ENCODE peak calls at places on chromosomes 4 and X, in five cellular contexts. One of them, this sample, is unnamed.

GRCh38 chr4:165874072-165874798 is 1.2 kb downstream of the TLL1 start:
- DNase-seq in BE2C: no peak
- DNase-seq in colonic mucosa: no peak
- DNase-seq in progenitor cell of endocrine pancreas: no peak
- DNase-seq in kidney epithelial cell: no peak
- DNase-seq in this sample: no peak

GRCh38 chrX:66863721-66864120 is 224.8 kb upstream of the EDA2R start:
- DNase-seq in BE2C: no peak
- DNase-seq in colonic mucosa: peak; percentile 19
- DNase-seq in progenitor cell of endocrine pancreas: no peak
- DNase-seq in kidney epithelial cell: no peak
- DNase-seq in this sample: no peak

GRCh38 chrX:135497736-135498135 is 22.7 kb upstream of the INTS6L start:
- DNase-seq in BE2C: peak; percentile 8
- DNase-seq in colonic mucosa: no peak
- DNase-seq in progenitor cell of endocrine pancreas: no peak
- DNase-seq in kidney epithelial cell: no peak
- DNase-seq in this sample: no peak

GRCh38 chr4:108738307-108738706 is 24.5 kb downstream of the ETNPPL start:
- DNase-seq in BE2C: no peak
- DNase-seq in colonic mucosa: no peak
- DNase-seq in progenitor cell of endocrine pancreas: no peak
- DNase-seq in kidney epithelial cell: no peak
- DNase-seq in this sample: no peak

GRCh38 chr4:87375719-87376291 is 15.2 kb downstream of the HSD17B11 start:
- DNase-seq in BE2C: no peak
- DNase-seq in colonic mucosa: peak; percentile 49
- DNase-seq in progenitor cell of endocrine pancreas: no peak
- DNase-seq in kidney epithelial cell: peak; percentile 25
- DNase-seq in this sample: no peak

GRCh38 chr4:55018978-55019377 is 106.4 kb downstream of the KDR start:
- DNase-seq in BE2C: no peak
- DNase-seq in colonic mucosa: no peak
- DNase-seq in progenitor cell of endocrine pancreas: no peak
- DNase-seq in kidney epithelial cell: no peak
- DNase-seq in this sample: no peak

GRCh38 chr4:54439831-54440243 is 210.7 kb downstream of the PDGFRA start:
- DNase-seq in BE2C: peak; percentile 22
- DNase-seq in colonic mucosa: peak; percentile 20
- DNase-seq in progenitor cell of endocrine pancreas: no peak
- DNase-seq in kidney epithelial cell: no peak
- DNase-seq in this sample: no peak

GRCh38 chr4:5192271-5192670 is 141.0 kb downstream of the STK32B start:
- DNase-seq in BE2C: no peak
- DNase-seq in colonic mucosa: no peak
- DNase-seq in progenitor cell of endocrine pancreas: no peak
- DNase-seq in kidney epithelial cell: no peak
- DNase-seq in this sample: no peak

GRCh38 chrX:40617566-40617965 is 5.7 kb upstream of the MPC1L start:
- DNase-seq in BE2C: no peak
- DNase-seq in colonic mucosa: no peak
- DNase-seq in progenitor cell of endocrine pancreas: no peak
- DNase-seq in kidney epithelial cell: no peak
- DNase-seq in this sample: no peak

GRCh38 chrX:107450823-107451509 is 1.5 kb downstream of the FRMPD3 start:
- DNase-seq in BE2C: peak; percentile 10
- DNase-seq in colonic mucosa: no peak
- DNase-seq in progenitor cell of endocrine pancreas: no peak
- DNase-seq in kidney epithelial cell: no peak
- DNase-seq in this sample: no peak

GRCh38 chr4:113636438-113636818 is 125.1 kb downstream of the CAMK2D start:
- DNase-seq in BE2C: no peak
- DNase-seq in colonic mucosa: no peak
- DNase-seq in progenitor cell of endocrine pancreas: no peak
- DNase-seq in kidney epithelial cell: no peak
- DNase-seq in this sample: no peak

GRCh38 chr4:6641164-6641970 is 882 bp downstream of the MRFAP1 start:
- DNase-seq in BE2C: peak; percentile 39
- DNase-seq in colonic mucosa: peak; percentile 61
- DNase-seq in progenitor cell of endocrine pancreas: no peak
- DNase-seq in kidney epithelial cell: no peak
- DNase-seq in this sample: no peak

GRCh38 chr4:41209187-41209586 is 5.2 kb downstream of the APBB2 start:
- DNase-seq in BE2C: no peak
- DNase-seq in colonic mucosa: peak; percentile 71
- DNase-seq in progenitor cell of endocrine pancreas: no peak
- DNase-seq in kidney epithelial cell: no peak
- DNase-seq in this sample: no peak

GRCh38 chrX:27728291-27728690 is 79.5 kb upstream of the MAGEB10 start:
- DNase-seq in BE2C: no peak
- DNase-seq in colonic mucosa: no peak
- DNase-seq in progenitor cell of endocrine pancreas: no peak
- DNase-seq in kidney epithelial cell: peak; percentile 4
- DNase-seq in this sample: no peak

GRCh38 chr4:20386001-20386740 is 134.5 kb downstream of the SLIT2 start:
- DNase-seq in BE2C: no peak
- DNase-seq in colonic mucosa: no peak
- DNase-seq in progenitor cell of endocrine pancreas: no peak
- DNase-seq in kidney epithelial cell: no peak
- DNase-seq in this sample: no peak

GRCh38 chr4:176794651-176795050 is 1.9 kb upstream of the VEGFC start:
- DNase-seq in BE2C: no peak
- DNase-seq in colonic mucosa: no peak
- DNase-seq in progenitor cell of endocrine pancreas: no peak
- DNase-seq in kidney epithelial cell: no peak
- DNase-seq in this sample: no peak

GRCh38 chr4:2281575-2282343 is 19.9 kb upstream of the MXD4 start:
- DNase-seq in BE2C: no peak
- DNase-seq in colonic mucosa: no peak
- DNase-seq in progenitor cell of endocrine pancreas: no peak
- DNase-seq in kidney epithelial cell: no peak
- DNase-seq in this sample: no peak

GRCh38 chrX:100924370-100924769 is 4.3 kb downstream of the XKRX start:
- DNase-seq in BE2C: no peak
- DNase-seq in colonic mucosa: no peak
- DNase-seq in progenitor cell of endocrine pancreas: no peak
- DNase-seq in kidney epithelial cell: no peak
- DNase-seq in this sample: no peak

GRCh38 chrX:15853586-15854079 is 980 bp downstream of the AP1S2 start:
- DNase-seq in BE2C: no peak
- DNase-seq in colonic mucosa: no peak
- DNase-seq in progenitor cell of endocrine pancreas: no peak
- DNase-seq in kidney epithelial cell: no peak
- DNase-seq in this sample: no peak

GRCh38 chr4:121256346-121256745 is 92.2 kb upstream of the TNIP3 start:
- DNase-seq in BE2C: no peak
- DNase-seq in colonic mucosa: no peak
- DNase-seq in progenitor cell of endocrine pancreas: no peak
- DNase-seq in kidney epithelial cell: peak; percentile 66
- DNase-seq in this sample: no peak

GRCh38 chr4:169231647-169232262 is 39.0 kb downstream of the SH3RF1 start:
- DNase-seq in BE2C: no peak
- DNase-seq in colonic mucosa: no peak
- DNase-seq in progenitor cell of endocrine pancreas: no peak
- DNase-seq in kidney epithelial cell: no peak
- DNase-seq in this sample: no peak

GRCh38 chrX:81174286-81174685 is 27.4 kb downstream of the HMGN5 start:
- DNase-seq in BE2C: no peak
- DNase-seq in colonic mucosa: no peak
- DNase-seq in progenitor cell of endocrine pancreas: no peak
- DNase-seq in kidney epithelial cell: no peak
- DNase-seq in this sample: no peak

GRCh38 chr4:88526221-88526815 is 2.7 kb upstream of the PYURF start:
- DNase-seq in BE2C: no peak
- DNase-seq in colonic mucosa: no peak
- DNase-seq in progenitor cell of endocrine pancreas: no peak
- DNase-seq in kidney epithelial cell: no peak
- DNase-seq in this sample: no peak

GRCh38 chrX:106716004-106716403 is 10.5 kb upstream of the RNF128 start:
- DNase-seq in BE2C: no peak
- DNase-seq in colonic mucosa: no peak
- DNase-seq in progenitor cell of endocrine pancreas: no peak
- DNase-seq in kidney epithelial cell: no peak
- DNase-seq in this sample: no peak

GRCh38 chrX:9164086-9164485 is 130.2 kb upstream of the FAM9B start:
- DNase-seq in BE2C: no peak
- DNase-seq in colonic mucosa: no peak
- DNase-seq in progenitor cell of endocrine pancreas: no peak
- DNase-seq in kidney epithelial cell: no peak
- DNase-seq in this sample: no peak

GRCh38 chr4:54800831-54801530 is 143.2 kb downstream of the KIT start:
- DNase-seq in BE2C: no peak
- DNase-seq in colonic mucosa: no peak
- DNase-seq in progenitor cell of endocrine pancreas: no peak
- DNase-seq in kidney epithelial cell: no peak
- DNase-seq in this sample: no peak

GRCh38 chr4:181647396-181648107 is 595.6 kb upstream of the TENM3 start:
- DNase-seq in BE2C: no peak
- DNase-seq in colonic mucosa: no peak
- DNase-seq in progenitor cell of endocrine pancreas: no peak
- DNase-seq in kidney epithelial cell: no peak
- DNase-seq in this sample: no peak

GRCh38 chrX:21374163-21374993 is at the start of gene CNKSR2:
- DNase-seq in BE2C: peak; percentile 89
- DNase-seq in colonic mucosa: no peak
- DNase-seq in progenitor cell of endocrine pancreas: peak; percentile 94
- DNase-seq in kidney epithelial cell: no peak
- DNase-seq in this sample: no peak

GRCh38 chr4:155208258-155209054 is at the start of gene NPY2R:
- DNase-seq in BE2C: peak; percentile 90
- DNase-seq in colonic mucosa: no peak
- DNase-seq in progenitor cell of endocrine pancreas: peak; percentile 58
- DNase-seq in kidney epithelial cell: no peak
- DNase-seq in this sample: peak; percentile 84

GRCh38 chr4:93182722-93183121 is 645.8 kb upstream of the ATOH1 start:
- DNase-seq in BE2C: no peak
- DNase-seq in colonic mucosa: peak; percentile 32
- DNase-seq in progenitor cell of endocrine pancreas: no peak
- DNase-seq in kidney epithelial cell: no peak
- DNase-seq in this sample: no peak

GRCh38 chr4:89307446-89308160 is at the start of gene GPRIN3:
- DNase-seq in BE2C: peak; percentile 50
- DNase-seq in colonic mucosa: peak; percentile 75
- DNase-seq in progenitor cell of endocrine pancreas: peak; percentile 50
- DNase-seq in kidney epithelial cell: no peak
- DNase-seq in this sample: no peak

GRCh38 chrX:112636951-112637541 is 42.7 kb downstream of the LHFPL1 start:
- DNase-seq in BE2C: no peak
- DNase-seq in colonic mucosa: no peak
- DNase-seq in progenitor cell of endocrine pancreas: no peak
- DNase-seq in kidney epithelial cell: no peak
- DNase-seq in this sample: no peak

GRCh38 chrX:153510383-153510782 is 7.1 kb upstream of the ATP2B3 start:
- DNase-seq in BE2C: no peak
- DNase-seq in colonic mucosa: no peak
- DNase-seq in progenitor cell of endocrine pancreas: no peak
- DNase-seq in kidney epithelial cell: no peak
- DNase-seq in this sample: no peak

GRCh38 chr4:92307156-92307555 is 3.4 kb downstream of the GRID2 start:
- DNase-seq in BE2C: no peak
- DNase-seq in colonic mucosa: no peak
- DNase-seq in progenitor cell of endocrine pancreas: no peak
- DNase-seq in kidney epithelial cell: no peak
- DNase-seq in this sample: no peak

GRCh38 chr4:95377511-95377910 is 171.3 kb downstream of the UNC5C start:
- DNase-seq in BE2C: no peak
- DNase-seq in colonic mucosa: no peak
- DNase-seq in progenitor cell of endocrine pancreas: no peak
- DNase-seq in kidney epithelial cell: no peak
- DNase-seq in this sample: no peak

GRCh38 chrX:137823257-137823656 is 257.3 kb downstream of the ZIC3 start:
- DNase-seq in BE2C: no peak
- DNase-seq in colonic mucosa: no peak
- DNase-seq in progenitor cell of endocrine pancreas: no peak
- DNase-seq in kidney epithelial cell: no peak
- DNase-seq in this sample: no peak
- TF ChIP-seq CTCF in BE2C: peak; percentile 36
- TF ChIP-seq CTCF in colonic mucosa: no peak
- TF ChIP-seq CTCF in progenitor cell of endocrine pancreas: peak; percentile 32
- TF ChIP-seq CTCF in kidney epithelial cell: no peak
- TF ChIP-seq CTCF in this sample: no peak

GRCh38 chrX:129908636-129909035 is 2.7 kb downstream of the UTP14A start:
- DNase-seq in BE2C: no peak
- DNase-seq in colonic mucosa: no peak
- DNase-seq in progenitor cell of endocrine pancreas: no peak
- DNase-seq in kidney epithelial cell: no peak
- DNase-seq in this sample: no peak
- TF ChIP-seq CTCF in BE2C: no peak
- TF ChIP-seq CTCF in colonic mucosa: no peak
- TF ChIP-seq CTCF in progenitor cell of endocrine pancreas: no peak
- TF ChIP-seq CTCF in kidney epithelial cell: no peak
- TF ChIP-seq CTCF in this sample: no peak

GRCh38 chrX:49879656-49880277 is 483 bp downstream of the USP27X start:
- DNase-seq in BE2C: no peak
- DNase-seq in colonic mucosa: no peak
- DNase-seq in progenitor cell of endocrine pancreas: no peak
- DNase-seq in kidney epithelial cell: no peak
- DNase-seq in this sample: no peak

GRCh38 chrX:49877397-49878101 is 1.7 kb upstream of the USP27X start:
- DNase-seq in BE2C: no peak
- DNase-seq in colonic mucosa: no peak
- DNase-seq in progenitor cell of endocrine pancreas: no peak
- DNase-seq in kidney epithelial cell: no peak
- DNase-seq in this sample: no peak

GRCh38 chrX:49878128-49878833 is 1.0 kb upstream of the USP27X start:
- DNase-seq in BE2C: peak; percentile 26
- DNase-seq in colonic mucosa: no peak
- DNase-seq in progenitor cell of endocrine pancreas: no peak
- DNase-seq in kidney epithelial cell: no peak
- DNase-seq in this sample: no peak

GRCh38 chrX:49878834-49879655 is at the start of gene USP27X:
- DNase-seq in BE2C: peak; percentile 78
- DNase-seq in colonic mucosa: peak; percentile 82
- DNase-seq in progenitor cell of endocrine pancreas: peak; percentile 55
- DNase-seq in kidney epithelial cell: peak; percentile 34
- DNase-seq in this sample: peak; percentile 89

DNA sequence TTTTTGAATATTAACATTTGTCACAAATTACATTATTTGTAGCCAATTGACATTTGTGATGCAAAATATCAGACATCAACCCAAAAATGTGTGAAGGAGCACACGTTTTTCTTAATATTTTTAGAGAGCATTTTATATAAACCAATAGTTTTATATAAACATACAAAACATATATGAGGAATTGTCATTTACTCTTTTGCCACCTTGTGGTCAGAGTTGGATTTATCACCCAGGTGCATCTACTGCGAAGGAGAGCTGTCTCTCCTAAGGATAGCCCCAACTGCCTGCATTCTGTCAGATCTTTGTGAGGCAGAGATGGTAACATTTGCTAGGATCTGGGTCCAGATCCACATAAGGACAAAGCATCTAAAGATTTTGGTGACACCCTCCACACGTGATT is 2.5 kb upstream of the USP27X start:
- DNase-seq in BE2C: peak; percentile 26
- DNase-seq in colonic mucosa: peak; percentile 38
- DNase-seq in progenitor cell of endocrine pancreas: no peak
- DNase-seq in kidney epithelial cell: no peak
- DNase-seq in this sample: no peak
- TF ChIP-seq CTCF in BE2C: peak; percentile 50
- TF ChIP-seq CTCF in colonic mucosa: peak; percentile 46
- TF ChIP-seq CTCF in progenitor cell of endocrine pancreas: peak; percentile 57
- TF ChIP-seq CTCF in kidney epithelial cell: peak; percentile 45
- TF ChIP-seq CTCF in this sample: peak; percentile 56

GRCh38 chr4:118033148-118034060 is 882 bp upstream of the NDST3 start:
- DNase-seq in BE2C: peak; percentile 78
- DNase-seq in colonic mucosa: peak; percentile 63
- DNase-seq in progenitor cell of endocrine pancreas: peak; percentile 40
- DNase-seq in kidney epithelial cell: peak; percentile 26
- DNase-seq in this sample: peak; percentile 88
- TF ChIP-seq CTCF in BE2C: peak; percentile 13
- TF ChIP-seq CTCF in colonic mucosa: no peak
- TF ChIP-seq CTCF in progenitor cell of endocrine pancreas: no peak
- TF ChIP-seq CTCF in kidney epithelial cell: no peak
- TF ChIP-seq CTCF in this sample: no peak